ENCODE peak calls at places on chromosomes 11 and 22, in seven cellular contexts. D is aorta, T is A673, S is transverse colon, A is neural progenitor cell, Y is heart right ventricle, B is foreskin fibroblast. H is an unnamed sample.
A peak's percentile ranks its signal among the peaks of the same experiment; 100 is the strongest.

GRCh38 chr11:33935466-33935865 is 43.6 kb upstream of the LMO2 start:
- DNase-seq in D (no peak), Y (no peak), A (peak; percentile 13), S (no peak), T (no peak), B (no peak), H (no peak)

GRCh38 chr22:45448431-45448830 is 34.9 kb downstream of the RIBC2 start:
- DNase-seq in Y (peak; percentile 38), A (no peak), B (peak; percentile 44), T (no peak), D (peak; percentile 87), S (no peak), H (no peak)

GRCh38 chr11:5556596-5557188 is 8.4 kb upstream of the OR52H1 start:
- DNase-seq in S (no peak), T (no peak), D (no peak), A (no peak), Y (no peak), B (no peak), H (no peak)

GRCh38 chr11:70670684-70671034 is 272.3 kb downstream of the CTTN start:
- DNase-seq in T (no peak), B (no peak), S (no peak), A (no peak), Y (no peak), D (no peak), H (no peak)

GRCh38 chr22:42151924-42152635 is 21.5 kb upstream of the CYP2D6 start:
- DNase-seq in B (no peak), T (no peak), D (no peak), Y (no peak), S (no peak), A (no peak), H (no peak)

GRCh38 chr22:35085621-35086020 is 19.7 kb downstream of the ISX start:
- DNase-seq in Y (no peak), S (no peak), T (no peak), A (no peak), B (no peak), D (no peak), H (no peak)

GRCh38 chr11:57214494-57214893 is 22.6 kb downstream of the APLNR start:
- DNase-seq in B (peak; percentile 71), Y (no peak), A (no peak), S (no peak), D (no peak), T (no peak), H (peak; percentile 21)

GRCh38 chr22:40533712-40534378 is 102.7 kb downstream of the MRTFA start:
- DNase-seq in D (no peak), S (peak; percentile 19), Y (no peak), A (peak; percentile 12), B (peak; percentile 52), T (peak; percentile 92), H (no peak)

GRCh38 chr11:35856756-35857155 is 87.1 kb upstream of the LDLRAD3 start:
- DNase-seq in A (no peak), B (no peak), D (no peak), S (no peak), T (no peak), Y (no peak), H (no peak)

GRCh38 chr22:49155809-49156580 is 671.7 kb downstream of the BRD1 start:
- DNase-seq in T (peak; percentile 24), S (no peak), B (no peak), D (no peak), Y (no peak), A (no peak), H (no peak)

GRCh38 chr11:103659138-103659734 is 377.2 kb upstream of the DDI1 start:
- DNase-seq in B (no peak), Y (no peak), A (peak; percentile 35), S (no peak), D (no peak), T (peak; percentile 25), H (no peak)

GRCh38 chr11:21933095-21933494 is 259.8 kb upstream of the ANO5 start:
- DNase-seq in Y (no peak), D (no peak), A (no peak), B (no peak), T (no peak), S (no peak), H (no peak)

GRCh38 chr22:49239264-49240015 is 588.2 kb downstream of the BRD1 start:
- DNase-seq in B (no peak), D (no peak), S (no peak), Y (no peak), T (no peak), A (no peak), H (no peak)

GRCh38 chr11:15114501-15115475 is at the start of gene INSC:
- DNase-seq in A (peak; percentile 79), B (peak; percentile 48), Y (no peak), T (no peak), S (no peak), D (peak; percentile 78), H (no peak)

GRCh38 chr11:33980896-33981295 is 70.6 kb upstream of the CAPRIN1 start:
- DNase-seq in D (no peak), Y (no peak), A (no peak), B (no peak), T (peak; percentile 80), S (no peak), H (no peak)

GRCh38 chr22:42745118-42745517 is 24.4 kb upstream of the A4GALT start:
- DNase-seq in D (no peak), A (no peak), Y (no peak), B (no peak), S (no peak), T (no peak), H (no peak)

GRCh38 chr22:27851974-27852713 is 50.6 kb upstream of the MN1 start:
- DNase-seq in A (peak; percentile 35), T (peak; percentile 35), B (peak; percentile 45), Y (no peak), D (no peak), S (no peak), H (no peak)

GRCh38 chr11:67628710-67629385 is 889 bp downstream of the NUDT8 start:
- DNase-seq in S (no peak), Y (no peak), D (peak; percentile 74), A (no peak), T (no peak), B (no peak), H (no peak)

GRCh38 chr11:104572279-104572678 is 326.0 kb downstream of the CASP12 start:
- DNase-seq in T (no peak), D (no peak), Y (no peak), A (no peak), S (no peak), B (peak; percentile 23), H (no peak)

GRCh38 chr11:5618807-5619206 is 6.0 kb upstream of the TRIM34 start:
- DNase-seq in D (no peak), T (no peak), Y (no peak), S (no peak), A (no peak), B (peak; percentile 52), H (peak; percentile 82)

GRCh38 chr22:23791737-23792645 is 5.2 kb downstream of the SMARCB1 start:
- DNase-seq in T (no peak), D (no peak), B (no peak), Y (no peak), A (no peak), S (no peak), H (no peak)

GRCh38 chr11:65879622-65880021 is at the start of gene CTSW:
- DNase-seq in D (no peak), Y (no peak), B (no peak), A (no peak), S (no peak), T (no peak), H (no peak)

GRCh38 chr22:49723478-49724029 is 104.1 kb downstream of the BRD1 start:
- DNase-seq in T (no peak), S (no peak), A (no peak), Y (no peak), B (no peak), D (no peak), H (no peak)

GRCh38 chr11:70477607-70478006 is 79.3 kb downstream of the CTTN start:
- DNase-seq in B (no peak), T (no peak), S (no peak), Y (peak; percentile 33), A (no peak), D (peak; percentile 28), H (no peak)

GRCh38 chr11:111635706-111636045 is 33.4 kb downstream of the SIK2 start:
- DNase-seq in B (peak; percentile 29), T (peak; percentile 80), S (peak; percentile 24), A (no peak), D (no peak), Y (peak; percentile 62), H (no peak)

DNA sequence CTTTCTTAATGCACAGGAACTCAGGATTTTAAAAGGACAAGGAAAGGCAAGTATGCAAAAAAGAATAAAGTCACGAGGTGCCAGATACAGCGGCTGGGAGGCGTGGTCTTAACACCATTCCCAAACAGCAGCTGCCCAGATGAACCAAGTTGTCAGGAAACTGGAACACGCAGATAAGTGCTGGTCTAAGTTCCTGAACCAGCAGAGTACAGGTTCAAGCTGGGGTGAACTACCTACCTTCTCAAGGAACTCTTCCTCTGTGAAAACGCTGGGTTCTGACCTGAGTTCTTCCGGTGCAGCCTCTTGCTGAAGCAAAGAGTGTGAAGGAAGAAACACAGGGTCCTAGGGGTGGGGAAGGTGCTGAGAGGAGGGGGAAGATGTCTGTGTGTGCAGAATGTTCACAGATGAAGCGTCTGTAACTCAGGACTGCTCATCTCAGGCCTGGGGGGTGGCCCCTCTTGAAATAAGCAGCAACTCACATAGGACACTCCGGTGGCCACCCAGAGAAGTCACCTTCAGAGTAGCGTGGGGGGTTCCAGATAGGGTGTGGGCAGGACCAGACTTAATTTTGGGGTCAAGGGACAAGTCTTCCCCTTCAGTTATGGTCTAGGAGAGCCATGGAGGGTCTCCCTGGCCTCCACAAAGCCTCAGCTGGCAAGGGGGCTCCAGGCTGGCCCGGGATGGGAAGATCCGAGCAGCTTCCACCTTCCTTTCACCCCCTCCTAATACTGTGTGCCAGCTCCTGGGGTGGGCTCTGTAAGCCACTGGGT is 3.2 kb downstream of the TPST2 start:
- DNase-seq in Y (no peak), D (no peak), B (no peak), S (peak; percentile 28), T (no peak), A (no peak), H (no peak)
- H3K4me3 ChIP-seq in Y (peak overlapping the region; percentile 5), D (no peak overlapping the region), B (no peak overlapping the region), S (no peak overlapping the region), T (no peak overlapping the region), A (no peak overlapping the region), H (no peak overlapping the region)

GRCh38 chr11:45806937-45807791 is 2.2 kb downstream of the SLC35C1 start:
- DNase-seq in D (no peak), A (no peak), S (no peak), Y (no peak), T (no peak), B (no peak), H (no peak)
- H3K4me3 ChIP-seq in D (no peak overlapping the region), A (no peak overlapping the region), S (no peak overlapping the region), Y (peak overlapping the region; percentile 95), T (peak overlapping the region; percentile 78), B (peak overlapping the region; percentile 86), H (peak overlapping the region; percentile 96)

GRCh38 chr11:17477084-17477333 is 364 bp upstream of the ABCC8 start:
- DNase-seq in D (no peak), S (no peak), A (no peak), Y (no peak), B (no peak), T (no peak), H (no peak)
- H3K4me3 ChIP-seq in D (no peak overlapping the region), S (no peak overlapping the region), A (peak overlapping the region; percentile 91), Y (no peak overlapping the region), B (no peak overlapping the region), T (no peak overlapping the region), H (no peak overlapping the region)

GRCh38 chr11:868394-868793 is 25.7 kb downstream of the TSPAN4 start:
- DNase-seq in D (no peak), A (no peak), B (no peak), S (no peak), Y (no peak), T (no peak), H (no peak)
- H3K4me3 ChIP-seq in D (no peak overlapping the region), A (no peak overlapping the region), B (no peak overlapping the region), S (no peak overlapping the region), Y (no peak overlapping the region), T (no peak overlapping the region), H (no peak overlapping the region)